ENCODE peak calls at places on chromosomes 12 and 14, in nine cellular contexts. G is heart right ventricle; Y is transverse colon; H is Peyer's patch; M is heart left ventricle; P is colonic mucosa; U is CD4-positive, alpha-beta memory T cell; L is AG04450; V is Karpas-422. W is an unnamed sample.

GRCh38 chr12:14910090-14910915 is 24.6 kb upstream of the MGP start:
- DNase-seq in Y (no peak), U (no peak), P (no peak), L (no peak), V (no peak), G (no peak), H (no peak), M (no peak), W (no peak)

GRCh38 chr12:58310368-58310767 is 369.0 kb downstream of the ATP23 start:
- DNase-seq in Y (no peak), V (no peak), U (no peak), G (no peak), M (no peak), P (no peak), L (peak; percentile 23), H (no peak), W (no peak)

GRCh38 chr12:94799136-94799535 is 148.8 kb upstream of the TMCC3 start:
- DNase-seq in V (no peak), M (no peak), U (no peak), L (no peak), G (no peak), P (no peak), Y (no peak), H (no peak), W (no peak)

GRCh38 chr12:113070117-113070906 is 13.8 kb downstream of the DTX1 start:
- DNase-seq in P (peak; percentile 44), U (no peak), H (peak; percentile 83), V (no peak), L (no peak), Y (peak; percentile 44), G (peak; percentile 43), M (peak; percentile 71), W (no peak)

GRCh38 chr14:78486621-78487020 is 316.4 kb downstream of the NRXN3 start:
- DNase-seq in P (no peak), G (no peak), L (no peak), V (no peak), H (no peak), U (no peak), Y (no peak), M (no peak), W (no peak)

GRCh38 chr14:75200451-75200850 is 24.0 kb upstream of the TMED10 start:
- DNase-seq in H (no peak), Y (peak; percentile 88), M (no peak), G (no peak), L (no peak), P (peak; percentile 92), V (no peak), U (no peak), W (no peak)

GRCh38 chr12:127052491-127053232 is 1214.3 kb upstream of the TMEM132C start:
- DNase-seq in U (no peak), P (no peak), M (no peak), G (no peak), V (no peak), L (no peak), Y (no peak), H (no peak), W (no peak)

GRCh38 chr12:12350868-12351463 is 924 bp upstream of the MANSC1 start:
- DNase-seq in M (no peak), Y (peak; percentile 28), P (peak; percentile 60), G (no peak), U (no peak), L (no peak), V (no peak), H (no peak), W (no peak)

GRCh38 chr14:104692939-104693315 is 3.5 kb downstream of the INF2 start:
- DNase-seq in H (no peak), G (no peak), P (no peak), M (no peak), U (peak; percentile 20), L (no peak), V (no peak), Y (no peak), W (no peak)

GRCh38 chr14:44803239-44803905 is 158.4 kb downstream of the KLHL28 start:
- DNase-seq in U (no peak), H (no peak), V (peak; percentile 80), M (no peak), L (no peak), P (no peak), Y (no peak), G (no peak), W (no peak)

GRCh38 chr12:124655317-124656213 is 88.2 kb upstream of the NCOR2 start:
- DNase-seq in L (peak; percentile 74), U (no peak), V (no peak), Y (peak; percentile 59), H (no peak), P (peak; percentile 66), M (peak; percentile 91), G (peak; percentile 80), W (no peak)
- H3K4me3 ChIP-seq in L (peak overlapping the region; percentile 17), U (no peak overlapping the region), V (no peak overlapping the region), Y (no peak overlapping the region), H (no peak overlapping the region), P (no peak overlapping the region), M (peak overlapping the region; percentile 42), G (no peak overlapping the region), W (peak overlapping the region; percentile 62)

GRCh38 chr12:101634724-101635123 is 40.0 kb downstream of the MYBPC1 start:
- DNase-seq in U (no peak), M (no peak), H (no peak), V (peak; percentile 66), P (no peak), Y (no peak), L (no peak), G (no peak), W (no peak)
- H3K27ac ChIP-seq in U (no peak overlapping the region), M (peak overlapping the region; percentile 47), H (peak overlapping the region; percentile 58), V (no peak overlapping the region), P (no peak overlapping the region), Y (no peak overlapping the region), L (no peak overlapping the region), G (no peak overlapping the region), W (no peak overlapping the region)

GRCh38 chr14:92923744-92924103 is 774 bp downstream of the CHGA start:
- DNase-seq in P (no peak), G (no peak), H (no peak), U (no peak), M (no peak), V (no peak), Y (no peak), L (no peak), W (no peak)

GRCh38 chr14:92924247-92924646 is 1.3 kb downstream of the CHGA start:
- DNase-seq in L (no peak), M (no peak), U (no peak), P (no peak), H (no peak), V (no peak), Y (no peak), G (no peak), W (no peak)

GRCh38 chr14:92922155-92922735 is 705 bp upstream of the CHGA start:
- DNase-seq in Y (no peak), P (no peak), L (no peak), U (no peak), V (no peak), G (no peak), M (no peak), H (no peak), W (no peak)

GRCh38 chr14:92925446-92925845 is 2.5 kb downstream of the CHGA start:
- DNase-seq in U (no peak), P (no peak), L (no peak), H (no peak), V (no peak), M (no peak), G (no peak), Y (no peak), W (no peak)

GRCh38 chr14:92922883-92923743 is at the start of gene CHGA:
- DNase-seq in U (no peak), L (no peak), G (peak; percentile 71), Y (peak; percentile 37), P (peak; percentile 41), V (no peak), H (no peak), M (peak; percentile 42), W (no peak)
- H3K4me3 ChIP-seq in U (no peak within 1 kb of the TSS), L (no peak within 1 kb of the TSS), G (no peak within 1 kb of the TSS), Y (no peak within 1 kb of the TSS), P (no peak within 1 kb of the TSS), V (no peak within 1 kb of the TSS), H (no peak within 1 kb of the TSS), M (no peak within 1 kb of the TSS), W (no peak within 1 kb of the TSS)

GRCh38 chr12:53459097-53459496 is 7.2 kb downstream of the PCBP2 start:
- DNase-seq in M (no peak), G (no peak), H (no peak), P (no peak), L (no peak), V (no peak), U (no peak), Y (no peak), W (no peak)
- H3K27ac ChIP-seq in M (no peak overlapping the region), G (no peak overlapping the region), H (no peak overlapping the region), P (no peak overlapping the region), L (no peak overlapping the region), V (no peak overlapping the region), U (no peak overlapping the region), Y (no peak overlapping the region), W (no peak overlapping the region)

GRCh38 chr12:7995266-7995963 is 37.1 kb upstream of the FOXJ2 start:
- DNase-seq in Y (peak; percentile 77), U (peak; percentile 90), G (peak; percentile 61), H (peak; percentile 87), L (peak; percentile 68), M (peak; percentile 88), V (peak; percentile 92), P (peak; percentile 72), W (peak; percentile 67)
- H3K4me3 ChIP-seq in Y (no peak overlapping the region), U (no peak overlapping the region), G (no peak overlapping the region), H (no peak overlapping the region), L (peak overlapping the region; percentile 23), M (no peak overlapping the region), V (no peak overlapping the region), P (no peak overlapping the region), W (no peak overlapping the region)

GRCh38 chr12:6932766-6933165 is 5.0 kb downstream of the ATN1 start:
- DNase-seq in V (no peak), U (peak; percentile 24), P (no peak), M (no peak), Y (no peak), H (no peak), L (no peak), G (no peak), W (no peak)
- H3K27ac ChIP-seq in V (peak overlapping the region; percentile 3), U (peak overlapping the region; percentile 21), P (no peak overlapping the region), M (peak overlapping the region; percentile 75), Y (peak overlapping the region; percentile 95), H (no peak overlapping the region), L (no peak overlapping the region), G (peak overlapping the region; percentile 28), W (no peak overlapping the region)

DNA sequence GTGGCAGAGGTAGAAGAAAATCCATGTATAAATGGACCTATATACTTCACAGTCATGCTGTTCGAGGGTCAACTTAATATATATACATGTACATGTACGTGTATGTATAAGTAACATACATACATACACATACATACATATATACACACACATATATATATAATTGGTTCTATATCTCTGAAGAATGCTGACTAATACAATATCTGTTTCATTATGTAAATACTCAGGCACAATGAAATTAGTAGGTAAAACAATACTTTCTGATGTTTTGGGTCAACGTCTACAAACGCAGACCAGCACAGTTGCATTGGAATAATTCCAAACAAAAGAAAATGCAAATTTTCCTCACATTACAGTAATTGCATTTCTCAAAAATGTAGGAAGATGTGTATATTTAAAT is 202.7 kb upstream of the DAAM1 start:
- DNase-seq in G (no peak), L (no peak), M (no peak), V (no peak), Y (no peak), U (no peak), H (no peak), P (no peak), W (no peak)
- H3K4me3 ChIP-seq in G (no peak overlapping the region), L (no peak overlapping the region), M (no peak overlapping the region), V (no peak overlapping the region), Y (no peak overlapping the region), U (no peak overlapping the region), H (no peak overlapping the region), P (no peak overlapping the region), W (no peak overlapping the region)

GRCh38 chr14:99837822-99838221 is 44.6 kb downstream of the EML1 start:
- DNase-seq in Y (no peak), L (no peak), V (no peak), P (no peak), M (no peak), U (no peak), G (no peak), H (no peak), W (no peak)
- H3K27ac ChIP-seq in Y (no peak overlapping the region), L (no peak overlapping the region), V (no peak overlapping the region), P (no peak overlapping the region), M (no peak overlapping the region), U (no peak overlapping the region), G (no peak overlapping the region), H (no peak overlapping the region), W (no peak overlapping the region)

W was measured in thoracic aorta.